ENCODE peak calls at places on chromosomes 1 and 21, in eight cellular contexts. Q is HFF-Myc; L is vagina; T is Peyer's patch; W is AG10803; F is fibroblast of pulmonary artery; C is brain microvascular endothelial cell; A is CD8-positive, alpha-beta memory T cell. O is an unnamed sample.

GRCh38 chr1:46180082-46180616 is 3.9 kb upstream of the P3R3URF start:
- DNase-seq in Q (no peak), L (no peak), W (no peak), C (no peak), T (no peak), A (no peak), F (no peak), O (no peak)

GRCh38 chr21:24895885-24896734 is 711.2 kb downstream of the MRPL39 start:
- DNase-seq in A (no peak), T (peak; percentile 17), C (no peak), Q (no peak), L (no peak), F (peak; percentile 8), W (peak; percentile 26), O (peak; percentile 2)

GRCh38 chr1:26016944-26017545 is 4.5 kb upstream of the EXTL1 start:
- DNase-seq in T (no peak), A (no peak), W (no peak), L (no peak), Q (no peak), C (no peak), F (no peak), O (no peak)

GRCh38 chr1:186974774-186975181 is 146.0 kb downstream of the PLA2G4A start:
- DNase-seq in W (peak; percentile 96), Q (peak; percentile 93), C (peak; percentile 87), L (no peak), A (no peak), T (no peak), F (peak; percentile 88), O (peak; percentile 76)

GRCh38 chr1:182955596-182956588 is 2.9 kb upstream of the SHCBP1L start:
- DNase-seq in W (peak; percentile 97), Q (peak; percentile 11), C (peak; percentile 92), T (no peak), A (no peak), F (peak; percentile 78), L (no peak), O (peak; percentile 98)

GRCh38 chr1:31617917-31618746 is 643 bp downstream of the HCRTR1 start:
- DNase-seq in A (peak; percentile 19), Q (no peak), C (no peak), L (no peak), W (no peak), F (peak; percentile 43), T (no peak), O (peak; percentile 42)

GRCh38 chr1:187264995-187265602 is 436.4 kb downstream of the PLA2G4A start:
- DNase-seq in L (no peak), Q (no peak), C (peak; percentile 39), A (no peak), F (peak; percentile 59), W (peak; percentile 52), T (no peak), O (peak; percentile 61)

GRCh38 chr21:36589352-36589971 is 109.5 kb upstream of the SIM2 start:
- DNase-seq in L (no peak), Q (peak; percentile 44), W (peak; percentile 63), A (no peak), T (no peak), F (peak; percentile 37), C (peak; percentile 27), O (peak; percentile 65)

GRCh38 chr1:161733526-161733925 is 12.2 kb downstream of the FCRLB start:
- DNase-seq in Q (no peak), W (peak; percentile 96), T (no peak), F (peak; percentile 92), L (no peak), A (no peak), C (peak; percentile 81), O (peak; percentile 93)

GRCh38 chr21:16841917-16842316 is 670.9 kb upstream of the CXADR start:
- DNase-seq in A (no peak), L (no peak), Q (no peak), F (no peak), C (no peak), W (no peak), T (no peak), O (no peak)

GRCh38 chr1:180250883-180251509 is 20.9 kb downstream of the LHX4 start:
- DNase-seq in L (no peak), Q (no peak), W (no peak), F (no peak), A (no peak), T (no peak), C (no peak), O (no peak)

GRCh38 chr1:232322162-232322734 is 307.7 kb downstream of the SIPA1L2 start:
- DNase-seq in W (no peak), C (no peak), Q (no peak), L (no peak), F (no peak), T (no peak), A (no peak), O (no peak)

GRCh38 chr1:231266811-231267322 is 25.9 kb downstream of the GNPAT start:
- DNase-seq in L (no peak), T (no peak), W (no peak), C (no peak), A (no peak), Q (no peak), F (peak; percentile 46), O (peak; percentile 51)

GRCh38 chr1:51058863-51059262 is 43.2 kb upstream of the C1orf185 start:
- DNase-seq in C (peak; percentile 13), L (no peak), T (no peak), W (peak; percentile 47), Q (no peak), A (no peak), F (peak; percentile 39), O (peak; percentile 29)

GRCh38 chr1:82455342-82455741 is 654.6 kb downstream of the ADGRL2 start:
- DNase-seq in L (no peak), T (no peak), F (no peak), W (no peak), A (no peak), C (no peak), Q (no peak), O (no peak)

GRCh38 chr21:46012154-46012553 is 30.6 kb downstream of the COL6A1 start:
- DNase-seq in C (no peak), F (no peak), W (peak; percentile 58), L (no peak), Q (no peak), A (no peak), T (no peak), O (no peak)

GRCh38 chr1:95304803-95305202 is 70.8 kb downstream of the RWDD3 start:
- DNase-seq in L (no peak), W (no peak), T (no peak), Q (no peak), A (no peak), F (no peak), C (no peak), O (no peak)

DNA sequence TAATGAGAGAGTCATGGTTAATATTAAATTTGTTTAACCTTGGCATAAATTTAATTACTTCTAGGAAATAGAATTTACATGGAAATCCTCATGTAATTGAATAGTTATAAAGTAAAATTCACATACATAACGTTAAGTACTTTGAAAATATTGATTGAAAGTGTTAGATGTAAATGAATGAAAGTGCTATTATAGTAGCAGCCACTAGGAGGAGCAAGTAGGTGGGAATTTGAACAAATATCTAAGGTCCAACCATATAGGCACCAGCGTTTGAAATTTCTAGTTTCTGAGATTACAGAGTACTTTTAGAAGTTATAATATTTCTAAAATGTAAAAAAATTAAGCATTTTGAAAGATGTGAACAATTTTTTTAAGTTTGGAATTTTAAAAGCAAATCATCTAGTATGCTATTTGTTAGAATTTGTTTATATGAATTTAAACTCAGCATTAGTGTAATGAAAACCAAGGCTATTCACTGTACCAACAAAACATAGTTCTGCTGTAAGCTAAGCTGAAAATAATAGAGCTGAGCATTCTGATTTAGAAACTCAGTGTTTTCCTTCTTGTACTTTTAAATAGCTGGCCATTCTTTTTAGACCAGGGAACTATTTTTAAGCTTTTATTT is 3.3 kb downstream of the B3GALT2 start:
- DNase-seq in W (peak; percentile 61), T (no peak), C (peak; percentile 40), L (no peak), Q (peak; percentile 38), F (peak; percentile 78), A (peak; percentile 39), O (peak; percentile 82)
- H3K4me3 ChIP-seq in W (peak overlapping the region; percentile 66), T (peak overlapping the region; percentile 48), C (no peak overlapping the region), L (no peak overlapping the region), Q (no peak overlapping the region), F (no peak overlapping the region), A (no peak overlapping the region), O (no peak overlapping the region)

GRCh38 chr1:209704584-209704983 is at the start of gene HSD11B1:
- DNase-seq in T (peak; percentile 22), A (no peak), Q (no peak), L (peak; percentile 96), F (peak; percentile 99), C (no peak), W (peak; percentile 94), O (peak; percentile 96)

GRCh38 chr1:209708297-209708696 is 3.7 kb downstream of the HSD11B1 start:
- DNase-seq in C (no peak), L (no peak), F (no peak), Q (no peak), A (no peak), T (no peak), W (no peak), O (no peak)

GRCh38 chr1:209705033-209705589 is 465 bp downstream of the HSD11B1 start:
- DNase-seq in T (no peak), W (no peak), L (no peak), F (peak; percentile 35), Q (no peak), A (no peak), C (no peak), O (no peak)

GRCh38 chr1:209707308-209707707 is 2.7 kb downstream of the HSD11B1 start:
- DNase-seq in W (no peak), C (peak; percentile 24), T (no peak), Q (no peak), L (no peak), A (no peak), F (no peak), O (no peak)

GRCh38 chr1:209706622-209707021 is 2.0 kb downstream of the HSD11B1 start:
- DNase-seq in F (no peak), W (no peak), L (no peak), Q (no peak), A (no peak), T (no peak), C (no peak), O (no peak)
- H3K4me3 ChIP-seq in F (no peak overlapping the region), W (no peak overlapping the region), L (no peak overlapping the region), Q (no peak overlapping the region), A (no peak overlapping the region), T (no peak overlapping the region), C (no peak overlapping the region), O (no peak overlapping the region)

GRCh38 chr1:201400257-201401230 is 1.4 kb upstream of the LAD1 start:
- DNase-seq in L (no peak), C (no peak), A (no peak), Q (no peak), F (no peak), W (no peak), T (no peak), O (no peak)
- H3K4me3 ChIP-seq in L (no peak overlapping the region), C (no peak overlapping the region), A (no peak overlapping the region), Q (no peak overlapping the region), F (no peak overlapping the region), W (no peak overlapping the region), T (peak overlapping the region; percentile 70), O (no peak overlapping the region)

DNA sequence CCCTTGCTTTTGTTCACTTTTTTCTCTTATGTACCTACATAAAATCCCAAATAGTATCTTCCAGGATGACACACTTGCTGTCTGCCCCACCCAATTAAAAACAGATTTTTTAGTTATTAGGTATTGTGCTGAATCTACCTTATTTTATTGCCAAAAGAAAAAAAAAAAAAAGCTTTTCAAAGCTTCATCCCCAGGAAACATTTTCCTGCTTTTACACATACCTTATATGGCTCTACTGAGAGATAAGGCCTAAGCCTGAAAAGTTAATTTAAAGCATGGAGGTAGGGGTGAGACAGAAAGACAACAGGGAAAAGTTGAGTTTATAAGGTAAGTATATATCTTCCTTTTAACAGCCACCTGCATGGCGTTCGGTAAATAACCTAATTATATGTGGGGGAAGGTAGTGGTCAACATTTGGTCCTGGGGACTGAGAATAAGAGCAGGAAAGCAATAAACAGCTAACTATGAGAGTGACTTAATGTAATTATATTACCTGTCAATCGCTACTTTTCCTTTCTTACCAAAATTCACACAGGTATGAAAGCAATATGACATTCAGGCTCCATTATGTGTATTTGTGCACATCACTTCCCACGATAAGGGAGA is 54.6 kb upstream of the BOLA1 start:
- DNase-seq in Q (no peak), A (no peak), T (no peak), C (no peak), L (no peak), W (no peak), F (no peak), O (no peak)
- H3K4me3 ChIP-seq in Q (peak overlapping the region; percentile 62), A (peak overlapping the region; percentile 40), T (peak overlapping the region; percentile 63), C (peak overlapping the region; percentile 59), L (no peak overlapping the region), W (no peak overlapping the region), F (peak overlapping the region; percentile 84), O (no peak overlapping the region)

O was measured in cardiac fibroblast.